ENCODE peak calls at places on chromosomes 7 and 10, in seven cellular contexts. G is cardiac muscle cell, O is tibial nerve, N is pancreas, M is GM12878, H is right atrium auricular region, X is fibroblast of lung. A is an unnamed sample.

GRCh38 chr10:70191906-70192305 is 21.6 kb upstream of the SAR1A start:
- DNase-seq in G (peak; percentile 95), O (no peak), N (no peak), M (no peak), H (no peak), X (peak; percentile 97), A (peak; percentile 31)

GRCh38 chr10:108469940-108470339 is 1305.4 kb upstream of the SORCS1 start:
- DNase-seq in G (no peak), O (no peak), N (no peak), M (no peak), H (no peak), X (no peak), A (no peak)

GRCh38 chr7:43784030-43785001 is 25.8 kb downstream of the BLVRA start:
- DNase-seq in G (peak; percentile 53), O (no peak), N (no peak), M (peak; percentile 82), H (no peak), X (peak; percentile 39), A (no peak)

GRCh38 chr7:93442478-93443224 is 131.9 kb downstream of the CALCR start:
- DNase-seq in G (peak; percentile 47), O (peak; percentile 11), N (peak; percentile 10), M (no peak), H (no peak), X (peak; percentile 17), A (no peak)

GRCh38 chr10:52146766-52147165 is 167.3 kb upstream of the DKK1 start:
- DNase-seq in G (no peak), O (no peak), N (no peak), M (no peak), H (no peak), X (peak; percentile 70), A (no peak)

GRCh38 chr7:5634107-5634950 is 147.1 kb downstream of the RNF216 start:
- DNase-seq in G (peak; percentile 77), O (peak; percentile 70), N (no peak), M (no peak), H (peak; percentile 65), X (peak; percentile 89), A (no peak)

GRCh38 chr7:79211724-79212123 is 241.7 kb downstream of the MAGI2 start:
- DNase-seq in G (peak; percentile 3), O (no peak), N (no peak), M (no peak), H (no peak), X (peak; percentile 14), A (peak; percentile 22)

GRCh38 chr7:19051767-19052375 is 65.6 kb downstream of the TWIST1 start:
- DNase-seq in G (peak; percentile 54), O (peak; percentile 42), N (peak; percentile 22), M (no peak), H (no peak), X (peak; percentile 54), A (no peak)

GRCh38 chr7:129417073-129417472 is 17.2 kb upstream of the STRIP2 start:
- DNase-seq in G (no peak), O (no peak), N (no peak), M (no peak), H (no peak), X (no peak), A (no peak)

GRCh38 chr7:156474241-156474743 is 166.3 kb upstream of the RNF32 start:
- DNase-seq in G (no peak), O (no peak), N (no peak), M (peak; percentile 19), H (peak; percentile 50), X (peak; percentile 94), A (peak; percentile 41)

GRCh38 chr10:17113889-17114288 is 15.7 kb downstream of the CUBN start:
- DNase-seq in G (peak; percentile 70), O (peak; percentile 27), N (peak; percentile 17), M (no peak), H (no peak), X (peak; percentile 86), A (no peak)

GRCh38 chr7:37352974-37353948 is 95.4 kb downstream of the ELMO1 start:
- DNase-seq in G (no peak), O (no peak), N (no peak), M (no peak), H (no peak), X (no peak), A (no peak)

GRCh38 chr7:139743967-139744767 is 33.6 kb downstream of the HIPK2 start:
- DNase-seq in G (no peak), O (no peak), N (no peak), M (no peak), H (no peak), X (no peak), A (no peak)

GRCh38 chr7:100400041-100400440 is 26.8 kb downstream of the PILRA start:
- DNase-seq in G (no peak), O (no peak), N (no peak), M (no peak), H (no peak), X (no peak), A (no peak)

DNA sequence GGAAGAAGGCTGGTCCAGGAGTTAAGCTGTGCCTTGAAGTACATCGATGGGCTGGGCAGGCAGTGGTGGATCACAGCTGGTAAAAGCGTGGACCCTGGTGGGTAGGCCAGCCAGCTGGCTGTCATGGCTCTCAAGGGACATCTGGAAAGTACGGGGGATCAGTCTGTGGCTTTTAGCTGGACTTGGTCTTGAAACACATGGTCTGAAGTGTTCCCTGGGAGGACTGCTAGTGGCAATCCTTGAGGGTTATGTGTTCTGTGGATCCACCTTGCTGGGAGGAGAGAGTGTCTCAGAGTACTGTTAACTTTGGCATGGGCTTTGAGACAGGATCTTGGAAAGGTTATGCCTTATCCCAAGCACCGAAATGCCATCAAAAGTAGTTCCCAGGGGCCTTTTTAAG is 754.3 kb downstream of the SUGCT start:
- DNase-seq in G (no peak), O (no peak), N (no peak), M (no peak), H (no peak), X (no peak), A (no peak)
- H3K27ac ChIP-seq in G (no peak overlapping the region), O (no peak overlapping the region), N (no peak overlapping the region), M (no peak overlapping the region), H (no peak overlapping the region), X (no peak overlapping the region), A (no peak overlapping the region)

GRCh38 chr10:124377101-124377500 is 41.6 kb downstream of the OAT start:
- DNase-seq in G (no peak), O (no peak), N (no peak), M (no peak), H (no peak), X (no peak), A (no peak)

GRCh38 chr10:124379609-124380193 is 39.0 kb downstream of the OAT start:
- DNase-seq in G (no peak), O (no peak), N (no peak), M (no peak), H (no peak), X (no peak), A (no peak)

GRCh38 chr10:124378271-124378670 is 40.5 kb downstream of the OAT start:
- DNase-seq in G (no peak), O (no peak), N (no peak), M (no peak), H (no peak), X (no peak), A (no peak)

GRCh38 chr10:124380256-124380995 is 38.3 kb downstream of the OAT start:
- DNase-seq in G (no peak), O (no peak), N (no peak), M (no peak), H (no peak), X (no peak), A (no peak)

DNA sequence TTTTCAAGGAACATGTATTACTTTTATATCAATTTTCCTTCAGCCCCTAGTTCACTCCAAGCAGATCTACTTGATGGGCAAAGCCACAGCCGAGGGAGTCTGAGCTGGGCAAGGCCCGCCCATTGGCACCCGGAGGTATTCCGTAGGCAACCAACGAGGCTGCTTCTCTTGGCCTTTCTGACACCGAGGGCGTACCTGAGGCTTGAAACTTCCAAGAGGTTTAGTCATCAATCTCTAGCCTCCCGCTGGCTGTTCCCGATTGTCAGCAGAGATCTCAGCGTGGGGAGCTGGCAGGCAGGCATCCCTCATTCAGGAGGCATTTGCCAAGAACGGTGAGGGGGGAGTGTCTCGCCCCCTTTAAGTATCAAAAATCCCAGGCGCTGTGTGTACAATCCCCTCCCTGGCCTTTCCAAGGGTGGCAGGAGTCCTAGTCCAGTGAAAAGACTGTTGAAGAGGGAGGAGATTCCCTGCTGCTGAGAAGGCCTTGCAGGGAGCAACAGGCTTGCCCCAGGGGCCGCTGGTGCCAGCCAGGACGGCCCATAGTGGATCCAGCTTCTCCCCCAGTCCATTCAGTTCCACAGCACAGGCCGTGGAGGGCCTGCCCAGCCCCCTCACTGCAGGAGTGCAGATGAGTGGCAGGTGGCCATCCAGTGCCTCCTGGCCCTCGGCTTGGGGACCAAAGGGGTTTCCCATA is 39.8 kb downstream of the OAT start:
- DNase-seq in G (no peak), O (no peak), N (no peak), M (no peak), H (no peak), X (no peak), A (peak; percentile 69)
- H3K27ac ChIP-seq in G (no peak overlapping the region), O (no peak overlapping the region), N (no peak overlapping the region), M (no peak overlapping the region), H (no peak overlapping the region), X (no peak overlapping the region), A (no peak overlapping the region)

DNA sequence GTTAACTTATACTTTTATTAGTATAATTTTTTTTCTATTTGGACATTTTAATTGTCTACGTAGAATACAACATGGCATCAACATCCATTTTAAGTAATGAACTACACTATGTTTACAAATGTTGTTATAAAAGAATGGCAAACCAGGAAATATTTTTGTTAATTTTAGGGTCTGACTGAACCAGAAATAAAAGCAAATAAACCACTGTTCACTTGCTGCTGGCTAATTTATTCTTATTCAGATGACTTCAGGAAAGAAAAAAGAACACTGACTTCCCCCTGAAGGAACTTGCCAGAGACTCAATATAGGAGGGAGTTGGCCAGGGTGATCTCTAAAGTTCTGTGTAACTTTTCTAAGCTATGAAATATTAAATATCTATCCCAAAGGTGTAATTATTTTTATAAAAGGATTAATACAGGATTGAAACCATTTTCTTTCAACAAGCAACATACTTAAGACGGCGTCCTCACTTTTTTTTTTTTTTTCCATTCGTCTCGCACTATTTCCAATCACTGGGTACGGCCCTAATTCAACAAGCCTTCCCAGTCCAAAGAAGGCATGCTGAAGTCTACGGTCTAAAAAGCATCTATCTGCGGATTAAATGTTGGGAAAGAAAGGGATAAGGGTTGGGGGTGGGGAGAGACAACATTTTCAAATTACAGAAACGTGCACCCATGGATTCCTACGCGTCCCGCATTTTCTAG is 1.1 kb downstream of the USP6NL start:
- DNase-seq in G (no peak), O (no peak), N (no peak), M (no peak), H (no peak), X (peak; percentile 28), A (no peak)
- H3K27ac ChIP-seq in G (peak overlapping the region; percentile 94), O (peak overlapping the region; percentile 81), N (peak overlapping the region; percentile 93), M (peak overlapping the region; percentile 91), H (peak overlapping the region; percentile 88), X (peak overlapping the region; percentile 63), A (peak overlapping the region; percentile 80)

GRCh38 chr10:49524496-49524895 is 14.4 kb downstream of the ERCC6 start:
- DNase-seq in G (no peak), O (no peak), N (no peak), M (no peak), H (no peak), X (no peak), A (no peak)

GRCh38 chr10:49527850-49528249 is 11.1 kb downstream of the ERCC6 start:
- DNase-seq in G (no peak), O (no peak), N (no peak), M (no peak), H (no peak), X (no peak), A (no peak)

GRCh38 chr10:49527061-49527460 is 11.9 kb downstream of the ERCC6 start:
- DNase-seq in G (no peak), O (no peak), N (no peak), M (no peak), H (no peak), X (no peak), A (no peak)

GRCh38 chr10:49528977-49529506 is 9.9 kb downstream of the ERCC6 start:
- DNase-seq in G (no peak), O (no peak), N (no peak), M (no peak), H (no peak), X (no peak), A (no peak)

GRCh38 chr10:49526624-49527023 is 12.3 kb downstream of the ERCC6 start:
- DNase-seq in G (peak; percentile 74), O (peak; percentile 34), N (no peak), M (no peak), H (no peak), X (no peak), A (no peak)
- H3K27ac ChIP-seq in G (no peak overlapping the region), O (no peak overlapping the region), N (no peak overlapping the region), M (no peak overlapping the region), H (no peak overlapping the region), X (no peak overlapping the region), A (no peak overlapping the region)

A was measured in epithelial cell of prostate.